ENCODE peak calls at places on chromosome 5, in five cellular contexts. One of them, this sample, is unnamed. For H3K4me1, the result is how much of the 10 kb centered on the place peaks cover.

GRCh38 chr5:149177911-149178565 is 36.7 kb downstream of the ABLIM3 start:
- DNase-seq in HepG2: no peak
- DNase-seq in K562: no peak
- DNase-seq in GM12878: no peak
- DNase-seq in SK-N-SH: no peak
- DNase-seq in this sample: no peak

GRCh38 chr5:67350600-67351315 is 154.2 kb upstream of the CD180 start:
- DNase-seq in HepG2: no peak
- DNase-seq in K562: no peak
- DNase-seq in GM12878: no peak
- DNase-seq in SK-N-SH: peak
- DNase-seq in this sample: no peak

GRCh38 chr5:35188041-35188457 is 42.2 kb downstream of the PRLR start:
- DNase-seq in HepG2: no peak
- DNase-seq in K562: no peak
- DNase-seq in GM12878: no peak
- DNase-seq in SK-N-SH: no peak
- DNase-seq in this sample: no peak

GRCh38 chr5:168826292-168826725 is 247.1 kb upstream of the PANK3 start:
- DNase-seq in HepG2: no peak
- DNase-seq in K562: no peak
- DNase-seq in GM12878: no peak
- DNase-seq in SK-N-SH: peak
- DNase-seq in this sample: no peak

GRCh38 chr5:892390-893136 is at the start of the genes BRD9 and TRIP13:
- DNase-seq in HepG2: peak
- DNase-seq in K562: peak
- DNase-seq in GM12878: peak
- DNase-seq in SK-N-SH: peak
- DNase-seq in this sample: peak

GRCh38 chr5:91033370-91033769 is 349.7 kb downstream of the ARRDC3 start:
- DNase-seq in HepG2: no peak
- DNase-seq in K562: no peak
- DNase-seq in GM12878: no peak
- DNase-seq in SK-N-SH: no peak
- DNase-seq in this sample: no peak

GRCh38 chr5:180084638-180085561 is 13.3 kb upstream of the RNF130 start:
- DNase-seq in HepG2: peak
- DNase-seq in K562: peak
- DNase-seq in GM12878: no peak
- DNase-seq in SK-N-SH: peak
- DNase-seq in this sample: peak

GRCh38 chr5:119386945-119387344 is 31.1 kb downstream of the TNFAIP8 start:
- DNase-seq in HepG2: peak
- DNase-seq in K562: peak
- DNase-seq in GM12878: no peak
- DNase-seq in SK-N-SH: no peak
- DNase-seq in this sample: no peak

GRCh38 chr5:132372542-132372941 is 3.0 kb downstream of the SLC22A5 start:
- DNase-seq in HepG2: no peak
- DNase-seq in K562: no peak
- DNase-seq in GM12878: no peak
- DNase-seq in SK-N-SH: no peak
- DNase-seq in this sample: no peak

GRCh38 chr5:145925353-145925752 is 11.0 kb upstream of the SH3RF2 start:
- DNase-seq in HepG2: no peak
- DNase-seq in K562: no peak
- DNase-seq in GM12878: no peak
- DNase-seq in SK-N-SH: no peak
- DNase-seq in this sample: no peak

GRCh38 chr5:167937628-167938000 is 353.8 kb upstream of the WWC1 start:
- DNase-seq in HepG2: no peak
- DNase-seq in K562: no peak
- DNase-seq in GM12878: no peak
- DNase-seq in SK-N-SH: no peak
- DNase-seq in this sample: no peak

GRCh38 chr5:109739741-109740140 is 50.0 kb downstream of the MAN2A1 start:
- DNase-seq in HepG2: no peak
- DNase-seq in K562: no peak
- DNase-seq in GM12878: no peak
- DNase-seq in SK-N-SH: no peak
- DNase-seq in this sample: no peak
- TF ChIP-seq GABPA in HepG2: no peak
- TF ChIP-seq GABPA in K562: no peak
- TF ChIP-seq GABPA in GM12878: no peak
- TF ChIP-seq GABPA in SK-N-SH: no peak
- TF ChIP-seq GABPA in this sample: no peak

DNA sequence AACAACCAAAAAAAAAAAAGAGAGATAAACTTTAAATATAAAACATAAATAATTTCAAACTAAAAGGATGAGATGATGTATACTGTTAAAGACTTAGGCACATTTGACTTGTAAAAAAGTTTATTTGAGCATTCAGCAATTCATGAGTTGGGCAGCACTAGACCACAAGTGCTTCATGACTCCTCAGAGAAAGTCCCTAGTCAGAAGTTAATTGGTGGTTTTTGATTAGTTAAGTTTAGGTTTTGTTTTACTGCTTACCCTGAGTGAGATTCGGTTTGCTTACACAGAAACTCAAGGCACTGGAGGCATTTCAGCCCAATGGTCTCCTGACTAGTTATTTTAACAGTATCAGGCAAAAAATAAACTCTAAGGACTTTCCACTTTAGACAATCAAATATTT is 129.2 kb downstream of the MARCHF11 start:
- DNase-seq in HepG2: no peak
- DNase-seq in K562: no peak
- DNase-seq in GM12878: no peak
- DNase-seq in SK-N-SH: no peak
- DNase-seq in this sample: no peak
- H3K4me1 ChIP-seq in HepG2: under half
- H3K4me1 ChIP-seq in K562: under half
- H3K4me1 ChIP-seq in GM12878: under half
- H3K4me1 ChIP-seq in SK-N-SH: under half
- H3K4me1 ChIP-seq in this sample: under half

GRCh38 chr5:93274291-93274690 is 306.7 kb downstream of the NR2F1-AS1 start:
- DNase-seq in HepG2: no peak
- DNase-seq in K562: no peak
- DNase-seq in GM12878: no peak
- DNase-seq in SK-N-SH: no peak
- DNase-seq in this sample: no peak
- TF ChIP-seq GABPA in HepG2: no peak
- TF ChIP-seq GABPA in K562: no peak
- TF ChIP-seq GABPA in GM12878: no peak
- TF ChIP-seq GABPA in SK-N-SH: no peak
- TF ChIP-seq GABPA in this sample: no peak

DNA sequence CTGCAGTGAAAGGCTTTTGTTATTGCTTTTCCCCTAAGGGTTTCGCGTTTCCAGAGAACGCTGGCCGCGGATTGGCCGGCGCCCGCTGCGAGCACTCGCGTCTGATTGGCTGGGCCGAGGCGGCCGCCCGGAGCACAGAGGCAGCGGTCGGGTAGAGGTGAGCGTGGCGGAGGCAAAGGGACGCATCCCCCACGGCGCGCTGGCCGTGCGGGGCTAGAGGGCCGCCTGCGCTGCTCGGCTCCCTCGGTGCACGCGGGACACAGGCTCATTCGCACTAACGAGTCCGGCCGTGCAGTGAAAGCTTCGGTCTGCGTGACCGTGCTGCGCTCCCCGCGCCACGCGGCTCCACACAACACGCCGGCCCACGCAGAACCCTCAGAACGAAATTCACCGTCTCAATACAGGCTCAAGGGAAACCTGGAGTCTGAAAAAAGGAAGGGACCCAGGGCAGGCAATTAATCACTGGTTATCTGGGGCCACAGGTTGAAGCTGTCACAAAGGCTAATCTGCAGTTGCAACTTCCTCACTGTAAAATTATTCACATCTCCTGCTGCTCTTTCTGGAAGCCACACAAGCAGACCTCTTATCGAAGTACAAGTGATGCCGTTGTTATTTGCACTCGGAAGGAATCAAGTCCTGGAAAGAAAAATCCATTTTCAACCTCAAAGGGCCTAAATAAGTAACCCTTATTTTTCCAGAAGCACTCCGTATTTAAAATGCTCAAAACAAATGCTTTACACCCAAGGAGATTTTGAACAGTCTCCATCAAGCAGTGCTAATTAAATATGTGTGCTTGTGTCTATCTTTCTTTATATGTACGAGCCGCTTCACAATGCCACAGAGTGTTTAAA is 94.6 kb downstream of the ZNF608 start:
- DNase-seq in HepG2: peak
- DNase-seq in K562: peak
- DNase-seq in GM12878: no peak
- DNase-seq in SK-N-SH: peak
- DNase-seq in this sample: peak
- H3K4me1 ChIP-seq in HepG2: half or more
- H3K4me1 ChIP-seq in K562: half or more
- H3K4me1 ChIP-seq in GM12878: under half
- H3K4me1 ChIP-seq in SK-N-SH: under half
- H3K4me1 ChIP-seq in this sample: under half

GRCh38 chr5:72543811-72544210 is 36.6 kb upstream of the ZNF366 start:
- DNase-seq in HepG2: no peak
- DNase-seq in K562: no peak
- DNase-seq in GM12878: no peak
- DNase-seq in SK-N-SH: no peak
- DNase-seq in this sample: no peak

GRCh38 chr5:72541501-72542235 is 34.5 kb upstream of the ZNF366 start:
- DNase-seq in HepG2: no peak
- DNase-seq in K562: peak
- DNase-seq in GM12878: no peak
- DNase-seq in SK-N-SH: peak
- DNase-seq in this sample: no peak

GRCh38 chr5:72540759-72541438 is 33.7 kb upstream of the ZNF366 start:
- DNase-seq in HepG2: no peak
- DNase-seq in K562: peak
- DNase-seq in GM12878: no peak
- DNase-seq in SK-N-SH: no peak
- DNase-seq in this sample: no peak

GRCh38 chr5:72542695-72543094 is 35.5 kb upstream of the ZNF366 start:
- DNase-seq in HepG2: no peak
- DNase-seq in K562: no peak
- DNase-seq in GM12878: no peak
- DNase-seq in SK-N-SH: no peak
- DNase-seq in this sample: no peak

GRCh38 chr5:72543365-72543764 is 36.2 kb upstream of the ZNF366 start:
- DNase-seq in HepG2: no peak
- DNase-seq in K562: no peak
- DNase-seq in GM12878: no peak
- DNase-seq in SK-N-SH: no peak
- DNase-seq in this sample: no peak
- TF ChIP-seq GABPA in HepG2: no peak
- TF ChIP-seq GABPA in K562: no peak
- TF ChIP-seq GABPA in GM12878: no peak
- TF ChIP-seq GABPA in SK-N-SH: no peak
- TF ChIP-seq GABPA in this sample: no peak

GRCh38 chr5:52799983-52800393 is 12.3 kb downstream of the ITGA1 start:
- DNase-seq in HepG2: peak
- DNase-seq in K562: peak
- DNase-seq in GM12878: peak
- DNase-seq in SK-N-SH: peak
- DNase-seq in this sample: peak

GRCh38 chr5:52799358-52799982 is 11.8 kb downstream of the ITGA1 start:
- DNase-seq in HepG2: peak
- DNase-seq in K562: peak
- DNase-seq in GM12878: no peak
- DNase-seq in SK-N-SH: peak
- DNase-seq in this sample: peak

GRCh38 chr5:52800394-52801213 is 12.9 kb downstream of the ITGA1 start:
- DNase-seq in HepG2: peak
- DNase-seq in K562: peak
- DNase-seq in GM12878: no peak
- DNase-seq in SK-N-SH: peak
- DNase-seq in this sample: no peak

GRCh38 chr5:52796507-52797103 is 8.9 kb downstream of the ITGA1 start:
- DNase-seq in HepG2: no peak
- DNase-seq in K562: no peak
- DNase-seq in GM12878: no peak
- DNase-seq in SK-N-SH: no peak
- DNase-seq in this sample: no peak

DNA sequence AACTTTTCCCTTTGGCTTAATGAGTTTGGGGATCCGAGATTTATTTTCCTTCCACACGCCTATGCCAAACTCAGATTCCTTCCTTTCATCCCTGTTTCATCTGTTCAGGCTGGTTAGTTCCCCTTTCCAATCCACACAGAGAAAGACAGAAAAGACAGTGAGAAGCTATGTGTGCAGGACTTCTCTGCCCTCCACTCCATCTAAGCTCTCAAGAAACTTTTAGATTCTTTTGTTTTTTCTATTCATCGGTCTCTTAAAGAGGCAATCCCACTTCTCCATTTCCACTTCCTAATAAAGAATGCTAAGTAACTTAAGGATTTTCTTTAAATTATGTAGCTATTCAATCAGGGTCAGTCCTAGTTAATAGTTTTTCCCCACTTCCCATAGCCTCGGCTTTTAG is 11.2 kb downstream of the ITGA1 start:
- DNase-seq in HepG2: no peak
- DNase-seq in K562: no peak
- DNase-seq in GM12878: no peak
- DNase-seq in SK-N-SH: no peak
- DNase-seq in this sample: no peak
- H3K4me1 ChIP-seq in HepG2: half or more
- H3K4me1 ChIP-seq in K562: under half
- H3K4me1 ChIP-seq in GM12878: under half
- H3K4me1 ChIP-seq in SK-N-SH: under half
- H3K4me1 ChIP-seq in this sample: under half